ENCODE peak calls at places on chromosome 22, in ten cellular contexts. J, W, D, I, F, N, Z, K, H and C are unnamed samples.

GRCh38 chr22:16866167-16866566 is 41.0 kb upstream of the XKR3 start:
- DNase-seq in F (no peak), I (no peak), W (no peak), Z (no peak), J (peak), N (no peak), H (no peak), K (no peak), D (no peak), C (no peak)

GRCh38 chr22:26398741-26399153 is 30.3 kb upstream of the ASPHD2 start:
- DNase-seq in J (peak), K (peak), I (peak), N (peak), H (peak), D (peak), Z (peak), W (peak), F (peak), C (peak)

GRCh38 chr22:49965291-49966040 is 4.9 kb downstream of the PIM3 start:
- DNase-seq in D (no peak), F (no peak), K (peak), N (no peak), H (no peak), I (no peak), W (peak), Z (no peak), J (no peak), C (peak)

GRCh38 chr22:38724926-38725571 is 19.3 kb downstream of the GTPBP1 start:
- DNase-seq in H (no peak), F (no peak), W (no peak), I (peak), Z (peak), N (peak), J (peak), K (no peak), D (no peak), C (no peak)

GRCh38 chr22:30474683-30475424 is 3.0 kb upstream of the SEC14L3 start:
- DNase-seq in F (no peak), H (no peak), N (no peak), D (no peak), K (peak), I (no peak), W (no peak), Z (no peak), J (no peak), C (no peak)

GRCh38 chr22:44620129-44620840 is 81.7 kb upstream of the PRR5 start:
- DNase-seq in H (peak), J (no peak), F (peak), K (peak), I (no peak), N (peak), Z (peak), W (peak), D (peak), C (no peak)

GRCh38 chr22:44088976-44089570 is 65.0 kb downstream of the PARVB start:
- DNase-seq in J (peak), N (peak), H (peak), F (no peak), W (peak), Z (no peak), I (no peak), K (no peak), D (no peak), C (no peak)

GRCh38 chr22:36238348-36239149 is 778 bp downstream of the APOL2 start:
- DNase-seq in K (no peak), J (no peak), F (no peak), Z (no peak), D (no peak), I (no peak), N (no peak), W (peak), H (no peak), C (no peak)

GRCh38 chr22:29382575-29383328 is 5.6 kb downstream of the AP1B1 start:
- DNase-seq in K (peak), W (no peak), F (no peak), D (no peak), I (no peak), H (no peak), N (no peak), J (no peak), Z (no peak), C (no peak)

GRCh38 chr22:44109417-44109816 is 71.3 kb upstream of the PARVG start:
- DNase-seq in K (no peak), H (peak), J (no peak), N (no peak), W (no peak), D (no peak), Z (no peak), I (no peak), F (no peak), C (peak)

GRCh38 chr22:44575344-44576268 is 77.6 kb upstream of the RTL6 start:
- DNase-seq in I (no peak), F (no peak), D (no peak), W (no peak), N (no peak), J (no peak), H (no peak), K (no peak), Z (peak), C (peak)

GRCh38 chr22:43401233-43401632 is 10.6 kb upstream of the MPPED1 start:
- DNase-seq in K (no peak), Z (no peak), I (no peak), J (no peak), N (no peak), D (no peak), W (no peak), F (peak), H (no peak), C (no peak)

GRCh38 chr22:49536571-49537131 is 291.0 kb downstream of the BRD1 start:
- DNase-seq in I (no peak), H (no peak), K (no peak), W (no peak), Z (no peak), N (no peak), D (no peak), J (no peak), F (peak), C (no peak)

GRCh38 chr22:42919199-42919598 is 62.1 kb upstream of the ARFGAP3 start:
- DNase-seq in F (peak), H (peak), K (no peak), I (no peak), Z (peak), J (peak), N (peak), W (no peak), D (no peak), C (no peak)

GRCh38 chr22:36775589-36775965 is 342 bp downstream of the IFT27 start:
- DNase-seq in W (peak), H (peak), J (peak), F (peak), Z (peak), N (no peak), K (peak), I (no peak), D (peak), C (peak)

GRCh38 chr22:38081941-38082828 is 1.8 kb downstream of the SLC16A8 start:
- DNase-seq in I (no peak), N (no peak), F (peak), J (no peak), H (peak), K (no peak), W (peak), Z (no peak), D (no peak), C (no peak)

GRCh38 chr22:37618072-37618656 is 9.5 kb downstream of the GGA1 start:
- DNase-seq in D (no peak), F (no peak), I (no peak), J (no peak), H (no peak), W (no peak), N (no peak), K (no peak), Z (no peak), C (no peak)

GRCh38 chr22:42947211-42947990 is 67.5 kb downstream of the PACSIN2 start:
- DNase-seq in K (peak), W (peak), J (no peak), D (no peak), H (peak), N (peak), Z (peak), I (no peak), F (peak), C (no peak)

GRCh38 chr22:29936186-29936585 is 53.2 kb downstream of the MTMR3 start:
- DNase-seq in J (no peak), D (no peak), K (no peak), Z (no peak), F (no peak), I (no peak), N (peak), H (no peak), W (no peak), C (no peak)

GRCh38 chr22:40484906-40485660 is 114.7 kb downstream of the SGSM3 start:
- DNase-seq in D (no peak), H (no peak), F (no peak), J (no peak), W (no peak), K (no peak), I (no peak), N (peak), Z (peak), C (no peak)

GRCh38 chr22:26235792-26236191 is 66.5 kb downstream of the SEZ6L start:
- DNase-seq in N (no peak), Z (no peak), W (no peak), I (no peak), H (no peak), F (no peak), K (no peak), D (no peak), J (no peak), C (no peak)

GRCh38 chr22:49210606-49211005 is 617.1 kb downstream of the BRD1 start:
- DNase-seq in J (no peak), I (no peak), K (no peak), W (no peak), F (peak), N (no peak), D (no peak), H (no peak), Z (no peak), C (peak)

GRCh38 chr22:44224166-44224565 is 43.4 kb downstream of the PARVG start:
- DNase-seq in Z (no peak), J (no peak), W (no peak), N (peak), H (no peak), F (peak), K (no peak), D (no peak), I (no peak), C (no peak)

GRCh38 chr22:48950151-48950915 is 877.3 kb downstream of the BRD1 start:
- DNase-seq in I (no peak), D (no peak), K (peak), H (no peak), W (no peak), N (no peak), Z (peak), J (no peak), F (peak), C (peak)